ENCODE peak calls at places on chromosomes 4 and X, in six cellular contexts. D, H, O, F, M and W are unnamed samples.

GRCh38 chr4:168803727-168804126 is 206.3 kb downstream of the CBR4 start:
- DNase-seq in H (no peak), O (no peak), M (no peak), D (peak; percentile 82), F (no peak), W (no peak)

GRCh38 chr4:169222768-169223167 is 48.0 kb downstream of the SH3RF1 start:
- DNase-seq in O (no peak), H (no peak), F (no peak), D (no peak), M (no peak), W (no peak)

GRCh38 chrX:1587161-1587560 is 4.2 kb upstream of the AKAP17A start:
- DNase-seq in O (no peak), M (no peak), H (no peak), F (peak; percentile 13), D (no peak), W (no peak)

GRCh38 chr4:73985528-73985852 is 2.5 kb downstream of the PPBP start:
- DNase-seq in F (no peak), M (no peak), O (no peak), D (no peak), H (no peak), W (no peak)

GRCh38 chrX:38109042-38109904 is 102.9 kb downstream of the SYTL5 start:
- DNase-seq in D (no peak), O (no peak), F (no peak), M (no peak), H (no peak), W (no peak)

GRCh38 chrX:118644378-118644777 is 83.0 kb upstream of the IL13RA1 start:
- DNase-seq in F (no peak), D (peak; percentile 40), H (no peak), M (no peak), O (no peak), W (no peak)

GRCh38 chrX:10032147-10032546 is 65.0 kb downstream of the CLDN34 start:
- DNase-seq in H (no peak), O (no peak), M (no peak), D (no peak), F (no peak), W (no peak)

GRCh38 chrX:150473371-150473770 is 95.0 kb upstream of the MTM1 start:
- DNase-seq in O (no peak), H (no peak), F (no peak), M (no peak), D (no peak), W (no peak)

GRCh38 chrX:135985123-135985973 is at the start of gene SLC9A6:
- DNase-seq in F (peak; percentile 72), O (peak; percentile 90), D (peak; percentile 4), M (peak; percentile 67), H (peak; percentile 82), W (peak; percentile 88)

GRCh38 chr4:3243066-3243775 is 5.7 kb upstream of the MSANTD1 start:
- DNase-seq in H (no peak), O (no peak), D (no peak), M (no peak), F (no peak), W (no peak)

GRCh38 chr4:80183196-80184052 is 13.9 kb upstream of the PRDM8 start:
- DNase-seq in M (peak; percentile 52), O (peak; percentile 68), H (peak; percentile 67), F (no peak), D (no peak), W (peak; percentile 44)

GRCh38 chr4:77911842-77912450 is 49.3 kb downstream of the MRPL1 start:
- DNase-seq in H (no peak), D (no peak), O (no peak), F (peak; percentile 9), M (no peak), W (no peak)

GRCh38 chrX:36867143-36867542 is 141.0 kb upstream of the FAM47C start:
- DNase-seq in M (no peak), H (no peak), O (no peak), D (peak; percentile 0), F (peak; percentile 32), W (no peak)

GRCh38 chr4:176277162-176277904 is 8.3 kb upstream of the ASB5 start:
- DNase-seq in M (no peak), O (no peak), H (peak; percentile 78), F (peak; percentile 62), D (peak; percentile 76), W (peak; percentile 57)

GRCh38 chr4:121943941-121944340 is 7.9 kb downstream of the TRPC3 start:
- DNase-seq in H (no peak), M (no peak), O (no peak), F (no peak), D (no peak), W (no peak)

GRCh38 chrX:41591906-41592305 is 96.9 kb upstream of the GPR34 start:
- DNase-seq in M (no peak), D (no peak), F (no peak), O (no peak), H (no peak), W (no peak)

GRCh38 chr4:4857809-4858508 is 1.5 kb upstream of the MSX1 start:
- DNase-seq in D (no peak), H (peak; percentile 32), F (no peak), O (peak; percentile 43), M (no peak), W (no peak)

GRCh38 chrX:101550825-101551767 is 749 bp downstream of the ARMCX1 start:
- DNase-seq in O (peak; percentile 72), H (peak; percentile 61), D (peak; percentile 15), F (no peak), M (no peak), W (peak; percentile 47)

GRCh38 chrX:45771114-45771513 is 570.4 kb upstream of the DIPK2B start:
- DNase-seq in F (no peak), D (peak; percentile 87), O (no peak), H (no peak), M (no peak), W (peak; percentile 69)

DNA sequence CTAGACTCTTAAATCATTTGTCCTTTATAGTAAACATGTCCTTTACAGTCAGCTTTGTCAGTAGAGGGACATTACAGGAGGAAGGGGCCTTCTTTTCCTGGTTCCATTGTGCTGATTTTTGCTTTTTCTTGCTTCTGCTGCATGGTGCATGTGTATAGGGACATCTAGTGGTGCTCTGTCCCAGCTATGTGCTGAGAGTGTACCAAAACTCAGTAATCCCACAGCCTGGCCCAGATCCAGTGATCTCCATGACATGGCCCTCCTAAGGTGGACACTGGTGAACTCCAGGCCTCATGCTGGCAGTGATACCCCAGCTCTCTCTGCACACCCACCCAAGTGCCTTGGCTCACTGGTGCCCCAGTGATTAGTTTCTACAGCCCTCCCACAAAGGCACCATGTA is 45.2 kb downstream of the MAGEB17 start:
- DNase-seq in H (no peak), F (no peak), M (no peak), O (no peak), D (peak; percentile 32), W (no peak)
- TF ChIP-seq CTCF in H (no peak), F (peak; percentile 18), M (no peak), O (no peak), D (peak; percentile 62), W (no peak)

DNA sequence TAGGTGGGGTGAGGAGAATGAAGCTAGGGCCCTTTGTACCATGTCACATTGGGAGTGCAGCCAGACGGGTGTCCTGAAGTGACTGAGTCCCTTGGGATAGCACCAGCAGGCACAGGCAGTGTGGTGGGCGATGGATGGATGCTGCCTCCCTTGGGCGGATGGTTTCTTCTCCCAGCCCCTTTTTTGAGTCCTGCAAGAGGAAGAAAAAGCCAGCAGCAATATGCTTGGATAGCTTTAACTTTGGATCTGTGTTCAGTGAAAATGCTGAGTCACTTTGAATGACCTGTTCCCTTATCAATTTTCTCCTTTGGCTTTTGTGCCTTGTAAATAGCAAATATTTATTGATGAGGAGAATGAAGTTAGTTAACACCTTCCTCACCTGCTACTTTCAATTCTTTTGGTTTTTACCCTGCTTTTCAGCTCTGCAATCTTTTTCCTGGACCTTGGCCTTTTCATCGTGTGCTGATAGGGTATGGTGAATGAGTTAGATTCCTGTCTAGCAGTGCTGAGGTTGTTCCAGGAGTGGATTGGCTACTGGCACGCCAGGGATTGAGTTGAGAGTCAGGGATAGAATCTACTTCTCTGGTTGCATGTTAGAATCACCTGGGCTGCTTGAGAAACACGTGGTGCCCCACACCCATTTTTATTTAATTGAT is 10.2 kb downstream of the DCUN1D4 start:
- DNase-seq in M (no peak), D (no peak), F (no peak), H (peak; percentile 43), O (no peak), W (no peak)
- H3K27ac ChIP-seq in M (no peak overlapping the region), D (peak overlapping the region; percentile 2), F (no peak overlapping the region), H (peak overlapping the region; percentile 66), O (no peak overlapping the region), W (peak overlapping the region; percentile 22)

GRCh38 chr4:119958983-119959382 is 107.7 kb downstream of the MAD2L1 start:
- DNase-seq in O (no peak), M (no peak), D (no peak), H (no peak), F (no peak), W (no peak)
- TF ChIP-seq CTCF in O (no peak), M (no peak), D (no peak), H (no peak), F (no peak), W (no peak)

DNA sequence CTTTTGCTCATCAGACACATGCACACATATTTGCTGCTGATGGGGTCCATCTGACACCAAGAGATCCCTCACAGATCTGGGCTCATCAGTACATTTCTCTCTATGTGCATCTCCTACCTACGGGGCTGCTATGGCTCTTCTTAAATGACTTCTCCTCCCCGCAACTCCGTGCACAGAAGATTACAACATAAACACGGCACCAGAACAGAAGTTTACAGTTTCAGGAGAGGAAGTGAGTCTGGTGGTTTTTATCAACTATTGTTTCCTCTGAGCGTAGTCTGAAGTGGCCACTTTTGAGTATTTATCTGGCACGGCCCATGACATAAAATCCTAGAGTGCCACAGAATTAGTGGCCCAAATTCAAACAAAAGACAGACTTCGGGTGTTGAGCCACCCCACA is 263.8 kb downstream of the PRDM5 start:
- DNase-seq in D (no peak), F (no peak), H (no peak), O (no peak), M (no peak), W (no peak)
- H3K27ac ChIP-seq in D (no peak overlapping the region), F (no peak overlapping the region), H (no peak overlapping the region), O (no peak overlapping the region), M (no peak overlapping the region), W (no peak overlapping the region)

GRCh38 chrX:63934160-63934559 is 149.1 kb upstream of the ARHGEF9 start:
- DNase-seq in F (no peak), M (no peak), O (no peak), D (no peak), H (no peak), W (no peak)

GRCh38 chrX:63930140-63930539 is 145.1 kb upstream of the ARHGEF9 start:
- DNase-seq in D (no peak), H (no peak), M (no peak), O (no peak), F (no peak), W (no peak)

GRCh38 chrX:63932907-63933306 is 147.9 kb upstream of the ARHGEF9 start:
- DNase-seq in D (no peak), H (no peak), O (no peak), F (no peak), M (no peak), W (no peak)

GRCh38 chrX:63929608-63930007 is 144.6 kb upstream of the ARHGEF9 start:
- DNase-seq in F (no peak), D (no peak), M (no peak), H (no peak), O (no peak), W (no peak)

DNA sequence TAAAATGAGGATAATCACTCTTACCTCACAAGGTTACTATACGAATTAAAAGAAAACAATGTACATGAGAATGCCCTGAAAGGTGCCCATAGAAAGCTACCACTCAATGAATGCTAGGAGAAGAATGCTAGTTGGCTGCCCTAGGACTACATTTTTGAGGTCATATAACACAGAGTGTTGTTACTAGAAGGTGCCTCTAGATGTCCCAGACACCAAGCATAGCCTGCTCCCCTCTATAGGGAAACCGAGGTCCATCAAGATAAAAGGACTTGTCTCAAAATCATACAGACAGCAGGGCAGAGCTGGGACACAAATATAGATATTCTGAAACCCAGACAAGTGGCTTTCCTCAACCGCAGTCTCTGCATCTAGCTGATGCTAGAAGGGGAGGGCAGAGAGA is 147.0 kb upstream of the ARHGEF9 start:
- DNase-seq in O (no peak), M (no peak), F (no peak), D (no peak), H (no peak), W (no peak)
- TF ChIP-seq CTCF in O (no peak), M (no peak), F (no peak), D (no peak), H (no peak), W (no peak)